ENCODE peak calls at places on chromosome 15, in four cellular contexts. L, M, K and Z are unnamed samples.

GRCh38 chr15:51649659-51650521 is 27.3 kb upstream of the DMXL2 start:
- DNase-seq in K (peak; percentile 85), M (no peak), L (no peak), Z (no peak)

GRCh38 chr15:39191871-39192281 is 389.0 kb upstream of the THBS1 start:
- DNase-seq in K (peak; percentile 16), M (no peak), L (no peak), Z (no peak)

GRCh38 chr15:70093481-70094309 is 4.0 kb downstream of the TLE3 start:
- DNase-seq in M (no peak), L (no peak), K (no peak), Z (no peak)

GRCh38 chr15:70575251-70576227 is 187.8 kb downstream of the UACA start:
- DNase-seq in M (no peak), L (no peak), K (no peak), Z (no peak)

GRCh38 chr15:73870700-73871408 is 2.5 kb upstream of the TBC1D21 start:
- DNase-seq in M (peak; percentile 38), L (peak; percentile 77), K (peak; percentile 7), Z (peak; percentile 74)

GRCh38 chr15:60592386-60593339 is 113.7 kb upstream of the ICE2 start:
- DNase-seq in L (peak; percentile 92), K (peak; percentile 40), M (peak; percentile 94), Z (peak; percentile 96)

GRCh38 chr15:76988874-76989780 is 5.8 kb upstream of the PSTPIP1 start:
- DNase-seq in M (no peak), K (no peak), L (no peak), Z (no peak)

GRCh38 chr15:60804986-60805949 is 326.3 kb upstream of the ICE2 start:
- DNase-seq in L (no peak), K (peak; percentile 25), M (no peak), Z (no peak)

GRCh38 chr15:70923311-70924080 is 30.9 kb downstream of the LRRC49 start:
- DNase-seq in K (no peak), M (no peak), L (no peak), Z (no peak)

GRCh38 chr15:97036301-97036700 is 705.8 kb downstream of the NR2F2 start:
- DNase-seq in M (no peak), L (no peak), K (no peak), Z (no peak)

GRCh38 chr15:38438031-38438986 is 15.6 kb upstream of the FAM98B start:
- DNase-seq in L (no peak), K (no peak), M (no peak), Z (no peak)

GRCh38 chr15:42711746-42712145 is 25.2 kb downstream of the CDAN1 start:
- DNase-seq in M (no peak), K (no peak), L (no peak), Z (no peak)

GRCh38 chr15:85828026-85828597 is 33.4 kb upstream of the KLHL25 start:
- DNase-seq in L (no peak), K (no peak), M (no peak), Z (no peak)

GRCh38 chr15:80420658-80421057 is 16.5 kb downstream of the ARNT2 start:
- DNase-seq in L (no peak), M (no peak), K (no peak), Z (no peak)

GRCh38 chr15:45326776-45327175 is 51.6 kb downstream of the GATM start:
- DNase-seq in M (no peak), K (no peak), L (no peak), Z (no peak)

GRCh38 chr15:68794869-68795268 is 25.8 kb downstream of the ANP32A start:
- DNase-seq in M (no peak), K (no peak), L (no peak), Z (no peak)

GRCh38 chr15:68796576-68796975 is 24.1 kb downstream of the ANP32A start:
- DNase-seq in K (no peak), L (no peak), M (no peak), Z (no peak)

GRCh38 chr15:68793776-68794175 is 26.9 kb downstream of the ANP32A start:
- DNase-seq in K (no peak), M (no peak), L (no peak), Z (no peak)

GRCh38 chr15:68794307-68794706 is 26.4 kb downstream of the ANP32A start:
- DNase-seq in K (no peak), M (no peak), L (no peak), Z (no peak)

DNA sequence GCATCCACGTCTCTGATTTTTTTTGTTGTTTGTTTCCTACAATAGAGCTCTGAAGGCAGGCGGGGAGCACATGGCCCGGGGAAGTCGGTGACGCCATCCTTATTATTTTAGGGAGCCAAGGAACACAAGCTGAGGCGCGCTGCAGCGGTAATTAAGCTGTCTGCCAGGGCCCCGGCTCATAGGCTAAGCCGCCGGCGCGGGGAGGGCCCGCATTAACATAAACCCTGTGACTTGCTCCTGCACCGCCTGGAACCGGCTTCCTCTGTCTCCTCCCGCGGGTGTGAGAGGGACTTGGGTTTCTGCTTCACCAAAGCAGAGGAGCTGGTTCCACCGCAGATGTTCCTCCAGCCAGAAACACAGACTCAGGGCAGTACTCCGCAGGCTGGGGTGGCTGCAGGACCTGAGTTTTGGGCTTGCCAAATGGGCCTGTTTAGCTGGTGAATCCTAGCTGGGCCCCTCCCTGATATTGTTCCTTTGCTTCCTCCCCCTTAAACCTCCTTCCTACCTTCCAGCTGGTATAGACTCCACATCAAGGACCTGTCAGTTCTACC is 25.3 kb downstream of the ANP32A start:
- DNase-seq in L (peak; percentile 92), M (peak; percentile 83), K (no peak), Z (peak; percentile 83)
- H3K4me1 ChIP-seq in L (peaks cover 89% of the 10 kb centered on the region), M (peaks cover 68% of the 10 kb centered on the region), K (peaks cover 26% of the 10 kb centered on the region), Z (peaks cover 48% of the 10 kb centered on the region)

GRCh38 chr15:87477759-87478687 is 778.5 kb downstream of the NTRK3 start:
- DNase-seq in K (peak; percentile 66), M (peak; percentile 64), L (no peak), Z (no peak)

GRCh38 chr15:87477056-87477455 is 779.5 kb downstream of the NTRK3 start:
- DNase-seq in L (no peak), M (no peak), K (no peak), Z (no peak)

GRCh38 chr15:87483468-87483867 is 773.1 kb downstream of the NTRK3 start:
- DNase-seq in K (no peak), L (no peak), M (no peak), Z (no peak)

DNA sequence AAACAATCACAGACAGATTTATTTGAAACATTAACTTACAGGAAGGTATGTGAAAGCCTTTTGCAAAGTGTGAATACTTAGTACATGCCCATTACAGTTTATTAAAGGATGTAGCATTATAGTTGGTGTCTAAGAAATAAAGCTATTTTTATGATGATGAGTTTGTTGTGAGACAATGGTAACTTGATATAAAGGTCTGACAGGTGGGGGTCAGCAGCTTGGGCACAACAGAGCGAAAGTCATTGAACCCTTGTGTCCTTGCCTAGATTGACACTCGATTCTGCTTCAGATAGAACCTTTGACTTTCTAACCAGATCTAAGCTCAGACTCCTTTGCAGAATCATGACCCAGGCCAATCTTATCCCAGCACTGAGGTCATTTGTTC is 777.9 kb downstream of the NTRK3 start:
- DNase-seq in K (no peak), L (no peak), M (no peak), Z (no peak)
- H3K27ac ChIP-seq in K (no peak overlapping the region), L (no peak overlapping the region), M (no peak overlapping the region), Z (no peak overlapping the region)

GRCh38 chr15:25670025-25670554 is 193.0 kb downstream of the ATP10A start:
- DNase-seq in M (peak; percentile 77), K (peak; percentile 7), L (peak; percentile 80), Z (no peak)
- TF ChIP-seq POLR2A in M (no peak), K (no peak), L (no peak), Z (no peak)

DNA sequence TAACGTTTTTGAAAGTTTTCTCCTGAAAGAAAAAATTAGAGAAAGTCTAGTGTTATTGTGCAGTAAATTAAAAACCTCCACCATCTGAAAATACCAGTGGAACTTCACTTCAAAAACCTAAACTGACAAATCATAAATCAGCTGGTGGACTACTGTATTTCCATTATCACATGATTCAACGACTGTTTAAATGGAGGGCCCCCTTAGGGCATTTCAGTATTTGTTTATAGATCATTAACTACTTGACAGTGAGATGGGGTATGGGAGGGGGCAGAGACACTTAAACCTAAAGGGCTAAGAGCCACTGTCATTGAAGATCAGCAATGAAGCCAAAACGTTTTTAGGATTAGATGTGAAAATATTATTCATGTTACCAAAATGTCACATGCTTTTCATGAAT is 8.8 kb upstream of the C15orf61 start:
- DNase-seq in L (no peak), K (no peak), M (no peak), Z (no peak)
- H3K4me1 ChIP-seq in L (no peaks in the 10 kb centered on the region), K (peaks cover 14% of the 10 kb centered on the region), M (no peaks in the 10 kb centered on the region), Z (no peaks in the 10 kb centered on the region)

GRCh38 chr15:59166601-59167265 is 39.9 kb upstream of the LDHAL6B start:
- DNase-seq in L (no peak), K (no peak), M (no peak), Z (no peak)
- H3K27ac ChIP-seq in L (no peak overlapping the region), K (peak overlapping the region; percentile 60), M (no peak overlapping the region), Z (no peak overlapping the region)

GRCh38 chr15:65184305-65184943 is 718 bp downstream of the CLPX start:
- DNase-seq in L (peak; percentile 77), M (peak; percentile 73), K (peak; percentile 71), Z (peak; percentile 74)
- TF ChIP-seq POLR2A in L (no peak), M (peak; percentile 79), K (no peak), Z (peak; percentile 57)